ENCODE peak calls at places on chromosome 19, in four cellular contexts. One of them, this sample, is unnamed.

GRCh38 chr19:50803633-50804419 is 13.6 kb downstream of the ACP4 start:
- DNase-seq in HepG2: no peak
- DNase-seq in K562: peak; percentile 69
- DNase-seq in GM12878: no peak
- DNase-seq in this sample: peak; percentile 65

GRCh38 chr19:43806848-43807247 is 4.6 kb upstream of the LYPD5 start:
- DNase-seq in K562: no peak
- DNase-seq in GM12878: no peak
- DNase-seq in HepG2: no peak
- DNase-seq in this sample: no peak

GRCh38 chr19:52170863-52171320 is 529 bp downstream of the ZNF836 start:
- DNase-seq in GM12878: no peak
- DNase-seq in K562: no peak
- DNase-seq in HepG2: no peak
- DNase-seq in this sample: peak; percentile 55

GRCh38 chr19:51122112-51122981 is 2.4 kb upstream of the SIGLEC9 start:
- DNase-seq in GM12878: no peak
- DNase-seq in HepG2: no peak
- DNase-seq in K562: no peak
- DNase-seq in this sample: no peak

GRCh38 chr19:16429066-16429758 is 42.6 kb downstream of the EPS15L1 start:
- DNase-seq in HepG2: no peak
- DNase-seq in K562: no peak
- DNase-seq in GM12878: no peak
- DNase-seq in this sample: no peak

GRCh38 chr19:50820549-50821247 is 2.9 kb downstream of the KLK1 start:
- DNase-seq in K562: peak; percentile 78
- DNase-seq in GM12878: peak; percentile 21
- DNase-seq in HepG2: no peak
- DNase-seq in this sample: peak; percentile 53

GRCh38 chr19:16370671-16371391 is 46.2 kb downstream of the KLF2 start:
- DNase-seq in K562: no peak
- DNase-seq in GM12878: no peak
- DNase-seq in HepG2: no peak
- DNase-seq in this sample: no peak

GRCh38 chr19:18294467-18294864 is 13.0 kb upstream of the JUND start:
- DNase-seq in HepG2: no peak
- DNase-seq in K562: no peak
- DNase-seq in GM12878: no peak
- DNase-seq in this sample: peak; percentile 59

GRCh38 chr19:38055655-38056521 is 148.9 kb downstream of the SIPA1L3 start:
- DNase-seq in GM12878: no peak
- DNase-seq in HepG2: no peak
- DNase-seq in K562: no peak
- DNase-seq in this sample: peak; percentile 69

GRCh38 chr19:50498219-50499056 is 12.6 kb downstream of the JOSD2 start:
- DNase-seq in HepG2: no peak
- DNase-seq in K562: no peak
- DNase-seq in GM12878: no peak
- DNase-seq in this sample: no peak

GRCh38 chr19:5436101-5436947 is 18.9 kb upstream of the ZNRF4 start:
- DNase-seq in K562: peak; percentile 96
- DNase-seq in HepG2: no peak
- DNase-seq in GM12878: no peak
- DNase-seq in this sample: peak; percentile 96

GRCh38 chr19:5352229-5352763 is 11.7 kb upstream of the PTPRS start:
- DNase-seq in K562: no peak
- DNase-seq in GM12878: no peak
- DNase-seq in HepG2: no peak
- DNase-seq in this sample: peak; percentile 68

GRCh38 chr19:35851213-35852028 is 883 bp downstream of the NPHS1 start:
- DNase-seq in GM12878: no peak
- DNase-seq in K562: no peak
- DNase-seq in HepG2: no peak
- DNase-seq in this sample: peak; percentile 90

GRCh38 chr19:28746486-28746885 is 466.5 kb downstream of the UQCRFS1 start:
- DNase-seq in HepG2: no peak
- DNase-seq in K562: no peak
- DNase-seq in GM12878: no peak
- DNase-seq in this sample: no peak

GRCh38 chr19:6058411-6059201 is 51.7 kb downstream of the RFX2 start:
- DNase-seq in GM12878: no peak
- DNase-seq in K562: no peak
- DNase-seq in HepG2: no peak
- DNase-seq in this sample: no peak

GRCh38 chr19:58562126-58563033 is 4.0 kb upstream of the UBE2M start:
- DNase-seq in K562: no peak
- DNase-seq in GM12878: no peak
- DNase-seq in HepG2: no peak
- DNase-seq in this sample: peak; percentile 78

GRCh38 chr19:35458821-35459391 is 10.8 kb downstream of the FFAR2 start:
- DNase-seq in GM12878: peak; percentile 64
- DNase-seq in HepG2: peak; percentile 92
- DNase-seq in K562: no peak
- DNase-seq in this sample: no peak

GRCh38 chr19:41879080-41879479 is 2.0 kb downstream of the CD79A start:
- DNase-seq in HepG2: no peak
- DNase-seq in K562: no peak
- DNase-seq in GM12878: no peak
- DNase-seq in this sample: no peak

GRCh38 chr19:10568444-10568825 is 344 bp downstream of the CDKN2D start:
- DNase-seq in K562: no peak
- DNase-seq in GM12878: no peak
- DNase-seq in HepG2: no peak
- DNase-seq in this sample: peak; percentile 75

GRCh38 chr19:34134190-34135032 is 37.9 kb upstream of the LSM14A start:
- DNase-seq in HepG2: peak; percentile 70
- DNase-seq in GM12878: peak; percentile 56
- DNase-seq in K562: peak; percentile 98
- DNase-seq in this sample: peak; percentile 90
- TF ChIP-seq POLR2AphosphoS5 in HepG2: peak; percentile 95
- TF ChIP-seq POLR2AphosphoS5 in GM12878: peak; percentile 93
- TF ChIP-seq POLR2AphosphoS5 in K562: peak; percentile 80
- TF ChIP-seq POLR2AphosphoS5 in this sample: peak; percentile 97

GRCh38 chr19:23823952-23824389 is 65.3 kb upstream of the ZNF681 start:
- DNase-seq in HepG2: peak; percentile 9
- DNase-seq in GM12878: peak; percentile 12
- DNase-seq in K562: peak; percentile 20
- DNase-seq in this sample: peak; percentile 79
- TF ChIP-seq JUNB in HepG2: no peak
- TF ChIP-seq JUNB in GM12878: no peak
- TF ChIP-seq JUNB in K562: no peak
- TF ChIP-seq JUNB in this sample: no peak

GRCh38 chr19:843836-844299 is 3.1 kb downstream of the PRTN3 start:
- DNase-seq in HepG2: no peak
- DNase-seq in K562: no peak
- DNase-seq in GM12878: no peak
- DNase-seq in this sample: no peak

GRCh38 chr19:840519-841206 is at the start of gene PRTN3:
- DNase-seq in GM12878: no peak
- DNase-seq in HepG2: no peak
- DNase-seq in K562: no peak
- DNase-seq in this sample: no peak

GRCh38 chr19:844300-844971 is 3.6 kb downstream of the PRTN3 start:
- DNase-seq in K562: no peak
- DNase-seq in HepG2: no peak
- DNase-seq in GM12878: no peak
- DNase-seq in this sample: no peak

GRCh38 chr19:845707-846481 is 5.1 kb downstream of the PRTN3 start:
- DNase-seq in HepG2: no peak
- DNase-seq in GM12878: no peak
- DNase-seq in K562: no peak
- DNase-seq in this sample: no peak

GRCh38 chr19:843180-843835 is 2.5 kb downstream of the PRTN3 start:
- DNase-seq in K562: peak; percentile 53
- DNase-seq in HepG2: no peak
- DNase-seq in GM12878: no peak
- DNase-seq in this sample: peak; percentile 79
- TF ChIP-seq EZH2 in K562: no peak
- TF ChIP-seq EZH2 in HepG2: no peak
- TF ChIP-seq EZH2 in GM12878: no peak
- TF ChIP-seq EZH2 in this sample: no peak

GRCh38 chr19:751501-752341 is 809 bp downstream of the MISP start:
- DNase-seq in HepG2: peak; percentile 53
- DNase-seq in K562: peak; percentile 68
- DNase-seq in GM12878: no peak
- DNase-seq in this sample: no peak

GRCh38 chr19:754530-754929 is 3.6 kb downstream of the MISP start:
- DNase-seq in GM12878: no peak
- DNase-seq in K562: no peak
- DNase-seq in HepG2: no peak
- DNase-seq in this sample: no peak

GRCh38 chr19:750640-751423 is at the start of gene MISP:
- DNase-seq in K562: no peak
- DNase-seq in HepG2: no peak
- DNase-seq in GM12878: no peak
- DNase-seq in this sample: no peak

GRCh38 chr19:755063-755462 is 4.2 kb downstream of the MISP start:
- DNase-seq in GM12878: no peak
- DNase-seq in HepG2: no peak
- DNase-seq in K562: no peak
- DNase-seq in this sample: no peak

GRCh38 chr19:752652-753517 is 2.0 kb downstream of the MISP start:
- DNase-seq in GM12878: no peak
- DNase-seq in HepG2: peak; percentile 92
- DNase-seq in K562: no peak
- DNase-seq in this sample: no peak
- TF ChIP-seq POLR2AphosphoS5 in GM12878: no peak
- TF ChIP-seq POLR2AphosphoS5 in HepG2: no peak
- TF ChIP-seq POLR2AphosphoS5 in K562: no peak
- TF ChIP-seq POLR2AphosphoS5 in this sample: no peak

GRCh38 chr19:1228161-1228560 is 9.6 kb downstream of the CBARP start:
- DNase-seq in HepG2: no peak
- DNase-seq in K562: no peak
- DNase-seq in GM12878: no peak
- DNase-seq in this sample: no peak
- TF ChIP-seq JUNB in HepG2: no peak
- TF ChIP-seq JUNB in K562: no peak
- TF ChIP-seq JUNB in GM12878: no peak
- TF ChIP-seq JUNB in this sample: no peak

DNA sequence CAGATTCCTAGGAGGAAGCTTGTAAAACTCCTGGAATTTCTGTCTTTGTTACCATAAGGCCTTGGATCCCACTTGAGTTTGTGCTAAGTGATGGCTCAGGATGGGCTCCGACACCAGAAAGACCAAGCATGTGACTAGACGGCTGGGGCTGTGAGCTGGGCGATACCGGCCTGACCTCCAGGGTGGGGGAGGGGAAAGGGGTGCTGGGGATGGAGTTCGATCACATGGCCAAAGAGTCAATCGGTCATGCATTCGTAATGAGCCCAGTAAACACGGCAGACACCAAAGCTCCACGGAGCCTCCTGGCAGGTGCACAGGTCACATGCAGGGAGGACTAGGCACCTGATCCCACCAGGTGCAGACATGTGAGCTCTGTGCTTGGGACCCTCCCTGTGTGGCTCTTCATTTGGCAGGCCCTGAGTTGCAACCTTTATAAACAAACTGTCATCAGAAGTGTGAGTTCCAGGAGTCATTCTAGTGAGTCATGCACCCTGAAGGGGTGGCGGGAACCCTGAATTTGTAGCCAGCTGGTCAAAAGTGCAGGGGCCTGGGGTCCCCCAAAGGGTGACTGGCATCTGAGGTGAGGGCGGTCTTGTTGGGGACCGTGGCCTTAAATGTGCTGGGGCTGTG is 27.1 kb downstream of the ELAVL1 start:
- DNase-seq in GM12878: no peak
- DNase-seq in K562: no peak
- DNase-seq in HepG2: no peak
- DNase-seq in this sample: no peak
- TF ChIP-seq EZH2 in GM12878: no peak
- TF ChIP-seq EZH2 in K562: no peak
- TF ChIP-seq EZH2 in HepG2: no peak
- TF ChIP-seq EZH2 in this sample: no peak

GRCh38 chr19:8117991-8118390 is 31.4 kb downstream of the FBN3 start:
- DNase-seq in GM12878: no peak
- DNase-seq in HepG2: no peak
- DNase-seq in K562: no peak
- DNase-seq in this sample: no peak
- TF ChIP-seq POLR2AphosphoS5 in GM12878: no peak
- TF ChIP-seq POLR2AphosphoS5 in HepG2: no peak
- TF ChIP-seq POLR2AphosphoS5 in K562: no peak
- TF ChIP-seq POLR2AphosphoS5 in this sample: no peak

DNA sequence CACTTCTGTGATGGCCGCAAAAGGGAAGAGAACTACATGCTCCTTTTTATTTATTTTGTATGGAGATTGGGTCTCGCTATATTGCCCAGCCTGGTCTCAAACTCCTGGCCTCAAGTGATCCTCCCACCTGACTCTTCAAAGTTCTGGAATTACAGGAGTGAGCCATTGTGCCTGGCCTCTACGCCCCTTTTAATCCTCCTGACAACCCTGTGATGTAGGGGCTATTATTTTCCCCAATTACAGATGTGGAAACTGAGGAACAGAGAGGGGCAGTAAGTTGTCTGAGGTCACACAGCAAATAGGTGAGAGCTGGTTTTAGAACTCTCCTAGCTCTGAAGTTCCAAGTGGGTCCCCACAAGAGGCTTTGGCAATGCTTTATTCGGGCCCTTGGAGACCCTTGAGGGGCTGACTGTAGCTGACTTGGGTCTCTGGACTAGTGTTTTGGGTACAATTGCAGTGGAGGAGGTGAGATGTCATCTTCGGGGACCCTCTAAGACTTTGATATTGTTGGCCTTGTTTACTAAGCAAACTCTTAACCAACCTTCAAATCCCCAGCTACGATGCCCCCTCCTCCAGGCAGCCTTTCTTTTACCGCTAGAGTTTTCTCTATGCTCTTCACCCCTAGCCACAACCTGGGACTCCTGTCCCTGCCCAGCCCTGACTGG is 11.8 kb downstream of the TJP3 start:
- DNase-seq in GM12878: no peak
- DNase-seq in HepG2: no peak
- DNase-seq in K562: no peak
- DNase-seq in this sample: no peak
- TF ChIP-seq JUNB in GM12878: no peak
- TF ChIP-seq JUNB in HepG2: no peak
- TF ChIP-seq JUNB in K562: no peak
- TF ChIP-seq JUNB in this sample: no peak